ENCODE peak calls at places on chromosomes 3 and 15, in seven cellular contexts. O is H1, A is H9, I is neuronal stem cell, B is IMR-90, E is mesendoderm, C is mesenchymal stem cell. L is an unnamed sample.
A peak's percentile ranks its signal among the peaks of the same experiment; 100 is the strongest.

GRCh38 chr15:31042731-31043130 is 51.3 kb upstream of the MTMR10 start:
- DNase-seq in O (no peak), A (no peak), I (no peak), E (peak; percentile 50), C (no peak), B (no peak), L (no peak)

GRCh38 chr3:13711911-13712650 is 163.2 kb downstream of the FBLN2 start:
- DNase-seq in O (no peak), A (peak; percentile 3), C (no peak), I (no peak), E (no peak), B (no peak), L (no peak)

GRCh38 chr3:129045675-129046036 is 14.9 kb upstream of the GP9 start:
- DNase-seq in I (no peak), O (no peak), A (peak; percentile 58), B (no peak), C (no peak), E (no peak), L (peak; percentile 9)

GRCh38 chr3:4684976-4685375 is 191.8 kb downstream of the ITPR1 start:
- DNase-seq in I (no peak), E (no peak), C (no peak), B (no peak), O (no peak), A (no peak), L (no peak)

GRCh38 chr15:72999586-72999985 is 52.7 kb upstream of the NEO1 start:
- DNase-seq in I (no peak), E (no peak), A (peak; percentile 3), C (no peak), B (no peak), O (no peak), L (no peak)

GRCh38 chr3:197224034-197224444 is 74.4 kb downstream of the DLG1 start:
- DNase-seq in I (peak; percentile 40), O (no peak), A (no peak), B (peak; percentile 67), E (peak; percentile 71), C (peak; percentile 68), L (peak; percentile 9)

GRCh38 chr15:57340673-57341259 is 35.5 kb upstream of the CGNL1 start:
- DNase-seq in A (peak; percentile 64), O (no peak), B (peak; percentile 65), I (peak; percentile 48), E (peak; percentile 71), C (peak; percentile 61), L (peak; percentile 81)

GRCh38 chr3:122635789-122636188 is 44.9 kb upstream of the PARP14 start:
- DNase-seq in B (peak; percentile 41), I (no peak), O (no peak), A (no peak), C (no peak), E (no peak), L (peak; percentile 61)

GRCh38 chr15:90231028-90232017 is 2.4 kb downstream of the CIB1 start:
- DNase-seq in O (no peak), C (no peak), B (no peak), A (no peak), E (no peak), I (no peak), L (peak; percentile 11)

GRCh38 chr3:115980709-115981108 is 357.4 kb downstream of the GAP43 start:
- DNase-seq in A (no peak), E (no peak), O (no peak), I (no peak), C (no peak), B (no peak), L (no peak)

GRCh38 chr3:122298239-122298638 is 26.8 kb upstream of the CSTA start:
- DNase-seq in I (no peak), O (no peak), C (no peak), A (no peak), B (no peak), E (no peak), L (no peak)

GRCh38 chr15:75198560-75199346 is 2.9 kb upstream of the C15orf39 start:
- DNase-seq in A (peak; percentile 80), B (peak; percentile 49), O (no peak), C (peak; percentile 55), E (peak; percentile 61), I (no peak), L (no peak)

GRCh38 chr15:97840501-97840900 is 120.0 kb upstream of the ARRDC4 start:
- DNase-seq in C (no peak), B (no peak), E (peak; percentile 25), O (no peak), I (no peak), A (no peak), L (no peak)

GRCh38 chr3:181705081-181705480 is 6.6 kb upstream of the SOX2 start:
- DNase-seq in A (no peak), I (no peak), E (no peak), C (no peak), O (peak; percentile 46), B (no peak), L (no peak)

GRCh38 chr15:99118801-99119546 is 14.1 kb downstream of the SYNM start:
- DNase-seq in C (no peak), I (no peak), A (no peak), E (no peak), O (no peak), B (no peak), L (no peak)

GRCh38 chr15:101138086-101138660 is 113.7 kb downstream of the CHSY1 start:
- DNase-seq in E (no peak), O (no peak), C (no peak), A (no peak), I (no peak), B (no peak), L (no peak)

GRCh38 chr15:41881550-41881924 is 12.3 kb downstream of the SPTBN5 start:
- DNase-seq in O (no peak), C (no peak), B (no peak), E (no peak), I (no peak), A (no peak), L (no peak)

GRCh38 chr3:162134571-162134970 is 638.0 kb downstream of the OTOL1 start:
- DNase-seq in C (no peak), O (no peak), I (no peak), B (no peak), A (no peak), E (no peak), L (no peak)

GRCh38 chr3:84600703-84601225 is 358.0 kb upstream of the CADM2 start:
- DNase-seq in A (no peak), E (peak; percentile 52), C (no peak), O (no peak), B (no peak), I (no peak), L (no peak)
- H3K4ac ChIP-seq in A (no peak overlapping the region), E (no peak overlapping the region), C (no peak overlapping the region), O (no peak overlapping the region), B (no peak overlapping the region), I (no peak overlapping the region), L (no peak overlapping the region)

GRCh38 chr3:156298938-156299337 is 178.6 kb downstream of the KCNAB1 start:
- DNase-seq in I (no peak), A (no peak), O (no peak), E (no peak), C (no peak), B (no peak), L (peak; percentile 18)
- H2BK5ac ChIP-seq in I (no peak overlapping the region), A (no peak overlapping the region), O (no peak overlapping the region), E (no peak overlapping the region), C (no peak overlapping the region), B (no peak overlapping the region), L (no peak overlapping the region)

DNA sequence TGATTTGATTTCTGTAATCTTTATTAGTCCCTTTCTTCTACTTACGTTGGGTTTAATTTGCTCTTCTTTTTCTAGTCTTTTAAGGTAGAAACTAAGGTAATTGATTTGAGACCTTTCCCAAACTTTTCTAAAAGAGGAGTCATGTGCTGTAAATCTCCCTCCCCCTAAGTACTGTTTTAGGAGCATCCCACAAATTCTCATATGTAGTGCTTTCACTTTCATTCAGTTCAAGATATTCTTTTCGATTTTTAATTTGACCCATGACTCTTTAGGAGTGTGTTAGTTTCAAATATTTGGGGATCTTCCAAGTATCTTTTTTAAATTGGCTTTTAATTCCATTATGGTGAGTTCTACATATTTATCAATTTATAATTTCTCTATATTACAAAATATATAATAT is 241.8 kb downstream of the CTNNB1 start:
- DNase-seq in I (no peak), C (no peak), E (no peak), O (no peak), A (no peak), B (no peak), L (no peak)
- H3K4ac ChIP-seq in I (no peak overlapping the region), C (no peak overlapping the region), E (no peak overlapping the region), O (no peak overlapping the region), A (no peak overlapping the region), B (no peak overlapping the region), L (no peak overlapping the region)

DNA sequence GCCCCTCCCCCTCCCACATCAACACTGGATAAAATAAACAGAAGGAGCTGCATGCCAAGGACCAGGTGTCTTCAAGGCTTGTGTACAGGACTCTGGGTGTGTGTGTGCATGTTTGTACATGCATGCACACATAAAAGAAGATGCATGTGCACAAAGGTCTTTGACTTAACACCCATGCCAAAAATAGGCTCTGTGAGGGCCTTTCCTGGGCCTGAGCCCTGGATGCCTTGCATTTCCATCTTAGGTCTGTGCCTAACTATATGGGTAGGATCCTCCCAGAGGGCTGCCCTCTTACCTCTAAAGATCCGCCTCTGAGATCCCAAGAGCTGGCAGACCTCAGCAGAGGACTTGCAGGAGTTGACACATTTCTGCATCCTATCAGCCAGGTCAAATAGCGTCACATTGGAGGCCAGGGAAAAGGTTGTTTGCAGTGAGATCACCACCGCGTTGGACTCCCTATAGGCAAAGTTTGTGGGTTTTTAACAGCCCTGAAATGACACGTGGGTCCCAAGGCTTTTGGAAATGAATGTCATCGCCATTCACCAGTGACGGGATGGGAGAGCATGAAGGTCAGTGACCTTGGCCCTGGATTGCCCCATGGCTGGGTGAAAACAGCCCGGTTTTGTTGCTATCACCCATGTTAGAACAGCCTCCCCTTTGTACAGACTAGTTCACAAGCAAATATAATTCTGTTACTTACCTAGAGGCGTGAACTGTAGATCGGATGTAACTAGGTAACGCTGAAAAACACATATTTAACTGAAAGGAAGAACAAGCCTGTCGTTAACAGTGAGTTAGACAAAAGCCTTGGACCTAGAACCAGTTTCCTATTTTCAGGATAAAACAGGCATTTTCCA is 54.0 kb downstream of the HEG1 start:
- DNase-seq in C (no peak), A (no peak), O (no peak), B (no peak), I (no peak), E (no peak), L (no peak)
- H2BK5ac ChIP-seq in C (no peak overlapping the region), A (no peak overlapping the region), O (no peak overlapping the region), B (no peak overlapping the region), I (no peak overlapping the region), E (no peak overlapping the region), L (no peak overlapping the region)